ENCODE peak calls at places on chromosomes 12 and 14, in four cellular contexts. X is stimulated activated naive CD8-positive, alpha-beta T cell treated with anti-CD3 and anti-CD28 coated beads, Interleukin-15, Interleukin-2, amounts not matched to agents 100 U/mL and 50 U/mL, for 24 hours; Z is NCI-H2029; M is HCT116. E is an unnamed sample.

GRCh38 chr14:69246331-69246730 is 13.6 kb upstream of the GALNT16 start:
- DNase-seq in X (no peak), Z (no peak), M (no peak), E (no peak)

GRCh38 chr12:121709478-121709890 is 3.1 kb upstream of the TMEM120B start:
- DNase-seq in X (no peak), Z (no peak), M (peak), E (no peak)

GRCh38 chr12:131366261-131366871 is 344.5 kb upstream of the SFSWAP start:
- DNase-seq in X (no peak), Z (no peak), M (no peak), E (no peak)

GRCh38 chr12:46657416-46658411 is 168.1 kb downstream of the SLC38A4 start:
- DNase-seq in X (no peak), Z (no peak), M (no peak), E (no peak)

GRCh38 chr12:71492604-71493003 is 53.0 kb downstream of the LGR5 start:
- DNase-seq in X (no peak), Z (no peak), M (no peak), E (no peak)

GRCh38 chr12:34151019-34151418 is 128.7 kb downstream of the ALG10 start:
- DNase-seq in X (no peak), Z (no peak), M (no peak), E (no peak)

GRCh38 chr12:56932867-56933266 is 1.3 kb downstream of the SDR9C7 start:
- DNase-seq in X (no peak), Z (no peak), M (no peak), E (no peak)

GRCh38 chr12:106985479-106985878 is 1.5 kb downstream of the MTERF2 start:
- DNase-seq in X (no peak), Z (no peak), M (no peak), E (no peak)

GRCh38 chr12:6074394-6074793 is 50.1 kb downstream of the VWF start:
- DNase-seq in X (no peak), Z (no peak), M (no peak), E (peak)

GRCh38 chr12:53082637-53083036 is 3.4 kb upstream of the SPRYD3 start:
- DNase-seq in X (no peak), Z (no peak), M (no peak), E (no peak)

GRCh38 chr12:123934829-123935228 is 37.8 kb downstream of the CCDC92 start:
- DNase-seq in X (no peak), Z (no peak), M (no peak), E (no peak)

GRCh38 chr12:47022296-47022695 is 57.1 kb upstream of the PCED1B start:
- DNase-seq in X (no peak), Z (no peak), M (no peak), E (no peak)

GRCh38 chr14:41299924-41300323 is 306.8 kb upstream of the LRFN5 start:
- DNase-seq in X (no peak), Z (no peak), M (no peak), E (no peak)

GRCh38 chr14:70061108-70061507 is 127.6 kb downstream of the SLC8A3 start:
- DNase-seq in X (no peak), Z (no peak), M (no peak), E (no peak)

GRCh38 chr14:104499784-104500496 is 79.6 kb upstream of the C14orf180 start:
- DNase-seq in X (no peak), Z (no peak), M (no peak), E (no peak)

GRCh38 chr12:6376079-6376941 is 947 bp upstream of the SCNN1A start:
- DNase-seq in X (no peak), Z (no peak), M (no peak), E (peak)

GRCh38 chr12:65500121-65500846 is 221.8 kb downstream of the MSRB3 start:
- DNase-seq in X (no peak), Z (no peak), M (peak), E (no peak)

GRCh38 chr12:88188180-88188579 is 46.1 kb downstream of the TMTC3 start:
- DNase-seq in X (no peak), Z (no peak), M (no peak), E (no peak)

GRCh38 chr12:130053641-130054040 is 108.6 kb upstream of the FZD10 start:
- DNase-seq in X (no peak), Z (no peak), M (no peak), E (no peak)

GRCh38 chr12:97560766-97561165 is 98.2 kb downstream of the RMST start:
- DNase-seq in X (no peak), Z (no peak), M (no peak), E (no peak)

GRCh38 chr14:103404032-103404918 is 19.1 kb downstream of the MARK3 start:
- DNase-seq in X (no peak), Z (no peak), M (no peak), E (no peak)

GRCh38 chr12:101875112-101875961 is 2.0 kb upstream of the DRAM1 start:
- DNase-seq in X (no peak), Z (no peak), M (no peak), E (no peak)

GRCh38 chr14:55705651-55706340 is 125.8 kb downstream of the KTN1 start:
- DNase-seq in X (no peak), Z (peak), M (no peak), E (no peak)

GRCh38 chr12:89695100-89695499 is 13.5 kb downstream of the ATP2B1 start:
- DNase-seq in X (no peak), Z (no peak), M (no peak), E (no peak)

GRCh38 chr12:38384816-38385491 is 68.4 kb downstream of the ALG10B start:
- DNase-seq in X (no peak), Z (no peak), M (no peak), E (peak)

GRCh38 chr12:64320611-64321010 is 69.9 kb downstream of the C12orf56 start:
- DNase-seq in X (no peak), Z (no peak), M (no peak), E (no peak)

GRCh38 chr12:87405918-87406317 is 623.3 kb downstream of the C12orf50 start:
- DNase-seq in X (no peak), Z (no peak), M (no peak), E (no peak)